ENCODE peak calls at places on chromosomes 3 and 15, in eight cellular contexts. I is stimulated activated CD8-positive, alpha-beta memory T cell treated with anti-CD3 and anti-CD28 coated beads, Interleukin-12 subunit alpha, Interleukin-12 subunit beta, amount 100 ng/mL, for 1 hour; G is cardiac fibroblast; B is activated B cell treated with CpG ODN at 0.5 μM for 24 hours; J is CD8-positive, alpha-beta memory T cell; E is NCI-H345; D is RWPE1; A is omental fat pad. O is an unnamed sample.

GRCh38 chr15:90300988-90301715 is 35.7 kb downstream of the NGRN start:
- DNase-seq in J (peak; percentile 46), G (peak; percentile 65), D (peak; percentile 17), I (peak; percentile 33), A (no peak), E (peak; percentile 46), B (peak; percentile 46), O (no peak)

GRCh38 chr3:105260385-105260784 is 106.3 kb upstream of the ALCAM start:
- DNase-seq in I (no peak), D (no peak), B (no peak), E (no peak), J (no peak), G (peak; percentile 36), A (no peak), O (no peak)

GRCh38 chr15:84590406-84590805 is 10.4 kb upstream of the ZSCAN2 start:
- DNase-seq in E (no peak), B (no peak), G (no peak), A (no peak), I (no peak), D (no peak), J (no peak), O (no peak)

GRCh38 chr3:30428251-30428650 is 178.2 kb upstream of the TGFBR2 start:
- DNase-seq in D (no peak), A (no peak), E (no peak), G (peak; percentile 67), B (no peak), I (no peak), J (no peak), O (no peak)

GRCh38 chr3:43894176-43895049 is 203.7 kb downstream of the ABHD5 start:
- DNase-seq in B (peak; percentile 43), A (no peak), J (no peak), D (peak; percentile 45), I (no peak), G (peak; percentile 69), E (peak; percentile 88), O (no peak)

GRCh38 chr3:98454929-98455328 is 8.1 kb upstream of the OR5K1 start:
- DNase-seq in B (no peak), J (no peak), A (no peak), I (no peak), D (peak; percentile 8), G (no peak), E (no peak), O (no peak)

GRCh38 chr15:98548172-98548971 is 100.0 kb upstream of the IGF1R start:
- DNase-seq in J (no peak), A (peak; percentile 57), I (peak; percentile 2), D (peak; percentile 71), G (peak; percentile 23), B (peak; percentile 16), E (peak; percentile 13), O (peak; percentile 91)

GRCh38 chr15:85689729-85690128 is 105.0 kb downstream of the KLHL25 start:
- DNase-seq in I (peak; percentile 45), E (no peak), J (peak; percentile 51), G (peak; percentile 74), A (no peak), B (peak; percentile 46), D (no peak), O (no peak)

GRCh38 chr3:20930034-20930433 is 744.0 kb upstream of the SGO1 start:
- DNase-seq in G (peak; percentile 29), J (no peak), D (peak; percentile 0), B (no peak), A (no peak), I (no peak), E (no peak), O (no peak)

GRCh38 chr3:100128565-100128964 is 14.3 kb upstream of the FILIP1L start:
- DNase-seq in A (no peak), D (no peak), I (no peak), B (no peak), J (no peak), E (no peak), G (no peak), O (no peak)

GRCh38 chr15:63369766-63370165 is 11.9 kb downstream of the CA12 start:
- DNase-seq in G (no peak), B (no peak), J (no peak), A (no peak), E (no peak), I (no peak), D (no peak), O (no peak)

GRCh38 chr3:106510206-106510605 is 641.4 kb upstream of the CBLB start:
- DNase-seq in I (no peak), G (peak; percentile 47), D (no peak), J (no peak), A (no peak), B (no peak), E (no peak), O (peak; percentile 63)

GRCh38 chr3:65196663-65197062 is 508.9 kb upstream of the ADAMTS9 start:
- DNase-seq in G (no peak), I (no peak), A (no peak), B (no peak), D (no peak), J (no peak), E (no peak), O (no peak)

GRCh38 chr15:37095197-37095992 is 5.0 kb downstream of the MEIS2 start:
- DNase-seq in E (no peak), J (no peak), D (no peak), I (no peak), G (peak; percentile 60), A (no peak), B (no peak), O (no peak)

GRCh38 chr3:42314411-42314810 is 48.4 kb upstream of the CCK start:
- DNase-seq in B (no peak), G (peak; percentile 7), A (no peak), D (no peak), J (no peak), I (no peak), E (no peak), O (no peak)

GRCh38 chr15:66935121-66935520 is 130.3 kb upstream of the SMAD3 start:
- DNase-seq in D (no peak), G (no peak), I (no peak), A (no peak), E (no peak), J (no peak), B (no peak), O (peak; percentile 35)

GRCh38 chr15:75902129-75902557 is 1.5 kb upstream of the FBXO22 start:
- DNase-seq in D (no peak), G (no peak), J (no peak), I (no peak), B (no peak), E (no peak), A (no peak), O (no peak)

GRCh38 chr3:146092230-146092629 is 68.8 kb downstream of the PLOD2 start:
- DNase-seq in D (no peak), E (no peak), J (no peak), I (no peak), G (peak; percentile 50), B (no peak), A (no peak), O (no peak)

GRCh38 chr15:71753346-71753745 is 57.0 kb upstream of the NR2E3 start:
- DNase-seq in D (no peak), E (no peak), B (no peak), G (peak; percentile 48), J (no peak), A (no peak), I (no peak), O (no peak)

GRCh38 chr3:191430103-191430502 is 30.9 kb upstream of the PYDC2 start:
- DNase-seq in B (no peak), G (no peak), D (no peak), J (no peak), I (no peak), E (no peak), A (no peak), O (no peak)

GRCh38 chr15:48494646-48495045 is 150.9 kb downstream of the FBN1 start:
- DNase-seq in J (no peak), G (peak; percentile 49), A (no peak), D (no peak), I (no peak), E (no peak), B (no peak), O (no peak)

GRCh38 chr3:186931487-186932280 is 1.4 kb downstream of the ST6GAL1 start:
- DNase-seq in A (no peak), E (peak; percentile 37), D (no peak), J (peak; percentile 63), G (peak; percentile 31), B (peak; percentile 35), I (peak; percentile 40), O (peak; percentile 67)

GRCh38 chr15:62121273-62122015 is 43.6 kb downstream of the C2CD4B start:
- DNase-seq in I (no peak), A (no peak), J (no peak), G (no peak), E (no peak), D (no peak), B (no peak), O (no peak)

GRCh38 chr15:73959801-73960200 is 32.3 kb downstream of the STOML1 start:
- DNase-seq in G (no peak), A (no peak), I (no peak), B (no peak), D (no peak), E (no peak), J (no peak), O (peak; percentile 33)

GRCh38 chr3:158379517-158379916 is 191.5 kb upstream of the MLF1 start:
- DNase-seq in A (no peak), G (no peak), B (no peak), E (no peak), I (no peak), D (no peak), J (no peak), O (no peak)

GRCh38 chr15:40097968-40098476 is 10.7 kb downstream of the BMF start:
- DNase-seq in D (no peak), E (no peak), B (no peak), A (no peak), G (peak; percentile 41), I (no peak), J (no peak), O (no peak)

GRCh38 chr15:78077053-78077859 is at the start of gene TBC1D2B:
- DNase-seq in E (peak; percentile 72), G (peak; percentile 58), D (peak; percentile 63), A (peak; percentile 36), B (peak; percentile 68), I (peak; percentile 46), J (peak; percentile 63), O (peak; percentile 83)

GRCh38 chr3:33355611-33356010 is 78.4 kb downstream of the FBXL2 start:
- DNase-seq in B (no peak), E (no peak), I (no peak), G (peak; percentile 73), J (no peak), D (peak; percentile 28), A (no peak), O (no peak)

GRCh38 chr15:96037584-96037983 is 292.9 kb upstream of the NR2F2 start:
- DNase-seq in E (no peak), D (no peak), J (no peak), A (no peak), G (no peak), B (no peak), I (no peak), O (no peak)

GRCh38 chr3:13852638-13853009 is 27.2 kb downstream of the WNT7A start:
- DNase-seq in D (peak; percentile 62), G (no peak), E (no peak), J (no peak), A (no peak), B (no peak), I (no peak), O (no peak)

GRCh38 chr3:30680789-30681188 is 74.4 kb downstream of the TGFBR2 start:
- DNase-seq in E (no peak), A (no peak), B (no peak), G (peak; percentile 42), D (no peak), J (no peak), I (no peak), O (no peak)

O was measured in suprapubic skin.